ENCODE peak calls at places on chromosomes 12 and 14, in five cellular contexts. Z, K, T, S and U are unnamed samples.

GRCh38 chr14:33377596-33378390 is 439.1 kb downstream of the NPAS3 start:
- DNase-seq in K (no peak), S (no peak), Z (no peak), T (no peak), U (no peak)

GRCh38 chr14:96602186-96602585 is 100.0 kb downstream of the PAPOLA start:
- DNase-seq in Z (no peak), S (no peak), K (no peak), T (no peak), U (no peak)

GRCh38 chr12:43104524-43104923 is 447.5 kb downstream of the ADAMTS20 start:
- DNase-seq in T (no peak), K (no peak), S (no peak), Z (no peak), U (no peak)

GRCh38 chr14:100317897-100318808 is 5.0 kb upstream of the SLC25A47 start:
- DNase-seq in S (peak), T (no peak), Z (peak), K (no peak), U (no peak)

GRCh38 chr12:100539209-100539608 is 34.3 kb upstream of the GAS2L3 start:
- DNase-seq in K (no peak), T (no peak), Z (peak), S (no peak), U (no peak)

GRCh38 chr12:113391145-113391544 is 12.5 kb downstream of the SDS start:
- DNase-seq in K (no peak), Z (no peak), T (no peak), S (no peak), U (no peak)

GRCh38 chr12:2501464-2502181 is 293.1 kb upstream of the FKBP4 start:
- DNase-seq in Z (no peak), T (no peak), S (no peak), K (no peak), U (no peak)

GRCh38 chr12:131869871-131870418 is 24.5 kb upstream of the ULK1 start:
- DNase-seq in K (peak), T (no peak), S (no peak), Z (no peak), U (no peak)

GRCh38 chr12:32541754-32542374 is 137.2 kb upstream of the DNM1L start:
- DNase-seq in K (no peak), T (no peak), S (no peak), Z (no peak), U (no peak)

GRCh38 chr12:123533672-123534643 is at the start of gene RILPL1:
- DNase-seq in Z (peak), K (no peak), T (peak), S (peak), U (peak)

GRCh38 chr14:39102265-39102968 is 618 bp downstream of the SEC23A start:
- DNase-seq in T (peak), Z (no peak), S (no peak), K (peak), U (peak)

GRCh38 chr14:52917732-52918131 is 33.1 kb downstream of the FERMT2 start:
- DNase-seq in Z (no peak), K (no peak), T (no peak), S (no peak), U (no peak)

GRCh38 chr12:124496584-124496983 is 70.8 kb downstream of the NCOR2 start:
- DNase-seq in Z (no peak), K (no peak), T (no peak), S (no peak), U (no peak)

GRCh38 chr14:103141117-103141796 is 18.0 kb downstream of the TNFAIP2 start:
- DNase-seq in S (no peak), K (peak), Z (no peak), T (peak), U (no peak)

GRCh38 chr14:29444805-29445204 is 482.8 kb downstream of the PRKD1 start:
- DNase-seq in Z (no peak), T (no peak), K (no peak), S (no peak), U (no peak)

GRCh38 chr14:104880584-104881210 is 15.6 kb downstream of the CEP170B start:
- DNase-seq in S (no peak), Z (no peak), K (no peak), T (no peak), U (no peak)

GRCh38 chr12:80472912-80473500 is 29.0 kb downstream of the PTPRQ start:
- DNase-seq in T (peak), K (peak), Z (peak), S (no peak), U (no peak)

GRCh38 chr14:88049271-88049670 is 44.3 kb downstream of the GPR65 start:
- DNase-seq in Z (no peak), S (no peak), K (no peak), T (no peak), U (no peak)

GRCh38 chr12:6335451-6336078 is 6.3 kb downstream of the TNFRSF1A start:
- DNase-seq in S (no peak), K (no peak), T (no peak), Z (peak), U (no peak)

GRCh38 chr14:55580401-55581010 is 499 bp downstream of the KTN1 start:
- DNase-seq in T (no peak), Z (peak), S (no peak), K (no peak), U (peak)

GRCh38 chr12:52241205-52241842 is 8.3 kb downstream of the KRT7 start:
- DNase-seq in S (no peak), T (no peak), Z (no peak), K (no peak), U (no peak)

GRCh38 chr14:106318700-106319099 is 792.3 kb downstream of the TMEM121 start:
- DNase-seq in Z (no peak), T (no peak), K (no peak), S (no peak), U (no peak)

GRCh38 chr12:55727643-55728184 is 1.1 kb downstream of the CD63 start:
- DNase-seq in S (no peak), Z (no peak), K (no peak), T (no peak), U (peak)